ENCODE peak calls at places on chromosomes 12 and 14, in four cellular contexts. S is fibroblast of lung; U is psoas muscle; F is CD8-positive, alpha-beta T cell. X is an unnamed sample.

GRCh38 chr12:4891866-4892265 is 17.8 kb upstream of the KCNA1 start:
- DNase-seq in U (no peak), F (no peak), S (no peak), X (no peak)

GRCh38 chr12:80353254-80353653 is 90.8 kb upstream of the PTPRQ start:
- DNase-seq in U (no peak), S (peak; percentile 15), F (no peak), X (peak; percentile 19)

GRCh38 chr12:25648460-25648859 is 95.4 kb upstream of the LMNTD1 start:
- DNase-seq in U (peak; percentile 22), F (no peak), S (peak; percentile 63), X (peak; percentile 29)

GRCh38 chr12:130715996-130716917 is at the start of gene RIMBP2:
- DNase-seq in S (peak; percentile 16), U (no peak), F (no peak), X (no peak)

GRCh38 chr12:41510470-41510869 is 322.4 kb downstream of the PDZRN4 start:
- DNase-seq in S (no peak), F (no peak), U (no peak), X (no peak)

GRCh38 chr12:132614861-132615578 is 3.6 kb upstream of the P2RX2 start:
- DNase-seq in U (peak; percentile 82), F (peak; percentile 74), S (peak; percentile 84), X (peak; percentile 65)

GRCh38 chr14:93114713-93115068 is 1.0 kb downstream of the ITPK1 start:
- DNase-seq in F (no peak), S (no peak), U (no peak), X (no peak)

GRCh38 chr14:102819176-102819628 is 42.0 kb downstream of the TRAF3 start:
- DNase-seq in F (no peak), S (no peak), U (no peak), X (no peak)

GRCh38 chr12:95182868-95183415 is 34.3 kb downstream of the FGD6 start:
- DNase-seq in S (no peak), F (no peak), U (no peak), X (peak; percentile 36)

GRCh38 chr12:15701721-15702156 is 87.4 kb downstream of the EPS8 start:
- DNase-seq in S (peak; percentile 67), U (no peak), F (no peak), X (peak; percentile 34)

GRCh38 chr12:113169697-113170096 is 15.6 kb downstream of the DDX54 start:
- DNase-seq in F (no peak), S (no peak), U (no peak), X (no peak)

GRCh38 chr14:35814371-35815005 is 5.4 kb upstream of the RALGAPA1 start:
- DNase-seq in F (peak; percentile 72), U (peak; percentile 32), S (peak; percentile 50), X (no peak)

GRCh38 chr14:61565836-61566536 is 129.3 kb upstream of the HIF1A start:
- DNase-seq in S (peak; percentile 94), U (no peak), F (no peak), X (no peak)

GRCh38 chr12:26523708-26524150 is 309.3 kb downstream of the ITPR2 start:
- DNase-seq in F (no peak), U (peak; percentile 85), S (peak; percentile 96), X (peak; percentile 94)

GRCh38 chr12:12716845-12717585 is at the start of gene CDKN1B:
- DNase-seq in S (peak; percentile 96), U (peak; percentile 91), F (peak; percentile 84), X (peak; percentile 79)

GRCh38 chr12:109811624-109811995 is 21.6 kb downstream of the TRPV4 start:
- DNase-seq in S (no peak), F (no peak), U (no peak), X (no peak)

GRCh38 chr12:2301531-2302461 is 249.0 kb downstream of the CACNA1C start:
- DNase-seq in F (no peak), U (no peak), S (peak; percentile 49), X (peak; percentile 73)

GRCh38 chr12:114311966-114312365 is 94.0 kb downstream of the TBX5 start:
- DNase-seq in F (no peak), U (peak; percentile 13), S (peak; percentile 14), X (no peak)

GRCh38 chr14:54194501-54194900 is 202.3 kb upstream of the CDKN3 start:
- DNase-seq in F (no peak), U (no peak), S (peak; percentile 73), X (no peak)

GRCh38 chr12:128613821-128614220 is 209.9 kb downstream of the SLC15A4 start:
- DNase-seq in U (no peak), F (no peak), S (no peak), X (no peak)
- TF ChIP-seq CTCF in U (no peak), F (no peak), S (no peak), X (no peak)

DNA sequence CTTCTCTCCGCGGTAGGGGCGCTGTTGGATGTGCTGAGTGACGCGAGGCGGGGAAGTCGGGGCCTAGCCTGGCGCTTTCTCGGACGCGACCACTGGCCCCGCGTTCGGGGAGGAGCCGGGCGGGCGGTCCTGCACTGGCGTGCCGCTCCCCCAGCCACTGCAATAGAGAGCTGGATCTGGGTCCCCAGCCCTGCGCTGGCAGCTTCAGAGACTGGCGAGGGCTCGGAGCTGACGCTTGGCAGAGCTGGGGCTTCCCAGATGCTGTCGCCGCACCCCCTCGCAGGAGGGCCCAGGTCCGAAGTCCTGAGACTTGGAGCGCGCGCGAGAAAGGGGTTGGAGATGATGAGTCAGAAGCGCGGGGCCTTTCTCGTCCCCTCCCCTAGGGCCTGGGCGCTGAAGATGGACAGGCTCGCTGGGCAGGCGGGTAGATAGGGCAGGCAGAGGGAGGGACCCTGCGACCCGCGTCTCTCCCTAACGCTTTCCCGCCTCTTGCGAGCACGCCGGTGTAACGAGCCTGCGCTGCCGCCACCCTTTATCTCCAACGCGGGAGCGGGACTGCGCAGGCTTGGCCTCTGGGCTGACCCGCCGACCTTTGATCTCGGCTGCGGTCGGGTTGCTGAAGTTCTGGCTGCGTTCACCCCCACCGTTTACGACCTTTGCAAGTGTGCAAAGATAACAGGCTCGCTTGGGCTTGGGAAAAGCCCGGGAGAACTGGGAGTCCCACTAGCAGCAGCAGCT is 3.0 kb downstream of the TMEM253 start:
- DNase-seq in U (peak; percentile 96), S (peak; percentile 96), F (peak; percentile 91), X (peak; percentile 88)
- TF ChIP-seq CTCF in U (peak; percentile 77), S (peak; percentile 76), F (peak; percentile 73), X (peak; percentile 74)

GRCh38 chr14:49634547-49635334 is at the start of gene DNAAF2:
- DNase-seq in F (peak; percentile 45), S (peak; percentile 80), U (peak; percentile 57), X (peak; percentile 31)
- TF ChIP-seq CTCF in F (no peak), S (no peak), U (no peak), X (no peak)

GRCh38 chr12:44507471-44507870 is 368.6 kb downstream of the NELL2 start:
- DNase-seq in S (no peak), F (no peak), U (no peak), X (no peak)

GRCh38 chr12:44504799-44505198 is 371.3 kb downstream of the NELL2 start:
- DNase-seq in F (no peak), S (no peak), U (no peak), X (no peak)

GRCh38 chr12:44511289-44511688 is 364.8 kb downstream of the NELL2 start:
- DNase-seq in F (no peak), U (no peak), S (no peak), X (no peak)

GRCh38 chr12:44509471-44509870 is 366.6 kb downstream of the NELL2 start:
- DNase-seq in F (no peak), U (no peak), S (no peak), X (no peak)

GRCh38 chr12:44510510-44510909 is 365.6 kb downstream of the NELL2 start:
- DNase-seq in S (no peak), F (no peak), U (no peak), X (no peak)
- TF ChIP-seq CTCF in S (no peak), F (no peak), U (no peak), X (no peak)

GRCh38 chr12:79168687-79169086 is 304.1 kb downstream of the SYT1 start:
- DNase-seq in U (no peak), S (no peak), F (no peak), X (no peak)

DNA sequence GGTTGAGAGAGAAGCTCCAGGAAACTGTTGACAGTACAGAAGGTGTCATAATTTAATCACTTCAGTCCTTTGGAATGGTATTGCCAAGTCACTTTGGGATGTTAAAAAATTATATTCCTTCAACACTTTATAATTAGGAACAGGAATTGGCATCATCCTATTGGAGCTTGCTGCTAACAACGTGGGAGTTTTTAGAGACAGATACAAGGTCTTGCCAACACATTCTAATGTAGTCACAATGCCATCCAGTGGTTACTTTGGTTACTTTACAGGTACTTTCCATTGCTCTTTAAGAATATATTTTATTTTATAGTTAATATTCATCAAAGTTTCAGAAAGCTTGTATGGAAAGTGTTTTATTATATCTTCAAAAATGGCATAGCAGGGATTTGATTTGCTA is 310.1 kb downstream of the SYT1 start:
- DNase-seq in F (no peak), U (no peak), S (peak; percentile 86), X (peak; percentile 63)
- TF ChIP-seq CTCF in F (no peak), U (no peak), S (peak; percentile 44), X (peak; percentile 33)